ENCODE peak calls at places on chromosomes 6 and 20, in five cellular contexts. I, E, Z, P and S are unnamed samples. For H3K4me1, the result is how much of the 10 kb centered on the place peaks cover.

GRCh38 chr6:31362751-31363150 is 5.8 kb upstream of the HLA-B start:
- DNase-seq in I (no peak), E (no peak), Z (no peak), P (no peak), S (no peak)

GRCh38 chr6:14863896-14864850 is 381.7 kb upstream of the JARID2 start:
- DNase-seq in I (peak), E (no peak), Z (peak), P (no peak), S (no peak)

GRCh38 chr6:16600026-16600425 is 161.2 kb downstream of the ATXN1 start:
- DNase-seq in I (no peak), E (no peak), Z (no peak), P (no peak), S (no peak)

GRCh38 chr6:123879749-123880148 is 76.1 kb downstream of the NKAIN2 start:
- DNase-seq in I (no peak), E (no peak), Z (no peak), P (no peak), S (no peak)

GRCh38 chr6:109910571-109910970 is 67.5 kb upstream of the GPR6 start:
- DNase-seq in I (no peak), E (no peak), Z (no peak), P (no peak), S (no peak)

GRCh38 chr20:47468290-47469050 is 33.2 kb upstream of the NCOA3 start:
- DNase-seq in I (peak), E (no peak), Z (no peak), P (no peak), S (peak)

GRCh38 chr20:64173116-64173515 is 8.9 kb downstream of the MYT1 start:
- DNase-seq in I (no peak), E (no peak), Z (no peak), P (no peak), S (no peak)

GRCh38 chr6:45586216-45587171 is 208.8 kb upstream of the SUPT3H start:
- DNase-seq in I (no peak), E (no peak), Z (peak), P (peak), S (no peak)

GRCh38 chr6:136962661-136963060 is 40.6 kb downstream of the SLC35D3 start:
- DNase-seq in I (no peak), E (no peak), Z (peak), P (no peak), S (peak)

GRCh38 chr6:6781172-6781876 is 192.8 kb downstream of the LY86 start:
- DNase-seq in I (peak), E (peak), Z (peak), P (no peak), S (no peak)

GRCh38 chr6:88287696-88288095 is 121.5 kb upstream of the CNR1 start:
- DNase-seq in I (no peak), E (no peak), Z (no peak), P (no peak), S (no peak)

GRCh38 chr20:4898282-4898681 is 103.0 kb downstream of the SLC23A2 start:
- DNase-seq in I (peak), E (peak), Z (peak), P (no peak), S (peak)

GRCh38 chr6:110664933-110665332 is 150.3 kb downstream of the CDK19 start:
- DNase-seq in I (no peak), E (peak), Z (no peak), P (no peak), S (peak)

GRCh38 chr6:69690986-69691385 is 105.8 kb downstream of the LMBRD1 start:
- DNase-seq in I (no peak), E (no peak), Z (no peak), P (no peak), S (no peak)

GRCh38 chr6:157443066-157443800 is 62.2 kb downstream of the ZDHHC14 start:
- DNase-seq in I (no peak), E (peak), Z (no peak), P (no peak), S (no peak)

GRCh38 chr6:52725133-52725529 is 38.1 kb downstream of the GSTA2 start:
- DNase-seq in I (peak), E (no peak), Z (no peak), P (no peak), S (peak)

DNA sequence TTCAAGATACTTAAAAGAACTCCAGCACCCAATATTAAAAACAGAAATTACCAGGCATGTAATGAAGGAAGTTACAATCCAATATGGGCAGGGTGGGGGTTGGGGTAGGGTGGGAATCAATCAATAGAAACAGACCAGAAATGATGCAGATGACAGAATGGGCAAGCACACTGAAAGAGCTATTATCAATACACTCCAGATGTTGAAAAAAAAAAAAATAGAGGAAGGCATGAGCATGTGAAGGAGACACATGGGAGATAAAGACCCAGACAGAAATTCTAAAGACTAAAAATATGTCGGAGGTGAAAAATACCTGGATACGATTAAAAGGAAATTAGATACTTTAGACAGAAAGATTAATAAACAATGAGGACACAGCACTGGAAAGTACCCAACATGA is 19.0 kb upstream of the ZC3H12D start:
- DNase-seq in I (no peak), E (no peak), Z (no peak), P (no peak), S (no peak)
- H3K4me1 ChIP-seq in I (under half), E (under half), Z (under half), P (under half), S (under half)

GRCh38 chr6:28903686-28904085 is 20.1 kb downstream of the TRIM27 start:
- DNase-seq in I (no peak), E (no peak), Z (no peak), P (no peak), S (no peak)

GRCh38 chr6:28910901-28911680 is 12.7 kb downstream of the TRIM27 start:
- DNase-seq in I (no peak), E (no peak), Z (no peak), P (no peak), S (no peak)

GRCh38 chr6:28907394-28907793 is 16.4 kb downstream of the TRIM27 start:
- DNase-seq in I (no peak), E (peak), Z (no peak), P (no peak), S (no peak)

GRCh38 chr6:28900577-28901266 is 23.1 kb downstream of the TRIM27 start:
- DNase-seq in I (no peak), E (no peak), Z (no peak), P (no peak), S (no peak)

DNA sequence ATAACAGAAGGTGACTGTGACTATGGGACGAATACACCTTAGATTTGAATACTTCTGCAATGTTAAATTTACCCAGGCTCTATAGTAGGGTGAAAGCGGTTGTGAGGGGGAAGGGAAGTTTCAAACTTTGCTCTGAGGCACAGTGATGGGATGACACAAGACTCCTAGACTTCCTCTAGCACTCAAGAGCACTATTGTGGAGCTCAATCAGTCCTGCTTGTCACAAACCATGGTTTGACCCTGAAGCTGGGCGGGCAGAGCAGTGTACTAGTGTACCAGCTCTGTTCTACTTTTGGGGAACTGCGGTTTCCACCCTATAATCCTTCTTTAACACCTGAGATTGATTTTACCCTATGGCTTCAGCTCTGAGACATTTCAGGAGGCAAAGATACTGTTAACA is 17.1 kb downstream of the TRIM27 start:
- DNase-seq in I (no peak), E (no peak), Z (no peak), P (no peak), S (no peak)
- H3K27ac ChIP-seq in I (no peak), E (no peak), Z (no peak), P (no peak), S (no peak)

DNA sequence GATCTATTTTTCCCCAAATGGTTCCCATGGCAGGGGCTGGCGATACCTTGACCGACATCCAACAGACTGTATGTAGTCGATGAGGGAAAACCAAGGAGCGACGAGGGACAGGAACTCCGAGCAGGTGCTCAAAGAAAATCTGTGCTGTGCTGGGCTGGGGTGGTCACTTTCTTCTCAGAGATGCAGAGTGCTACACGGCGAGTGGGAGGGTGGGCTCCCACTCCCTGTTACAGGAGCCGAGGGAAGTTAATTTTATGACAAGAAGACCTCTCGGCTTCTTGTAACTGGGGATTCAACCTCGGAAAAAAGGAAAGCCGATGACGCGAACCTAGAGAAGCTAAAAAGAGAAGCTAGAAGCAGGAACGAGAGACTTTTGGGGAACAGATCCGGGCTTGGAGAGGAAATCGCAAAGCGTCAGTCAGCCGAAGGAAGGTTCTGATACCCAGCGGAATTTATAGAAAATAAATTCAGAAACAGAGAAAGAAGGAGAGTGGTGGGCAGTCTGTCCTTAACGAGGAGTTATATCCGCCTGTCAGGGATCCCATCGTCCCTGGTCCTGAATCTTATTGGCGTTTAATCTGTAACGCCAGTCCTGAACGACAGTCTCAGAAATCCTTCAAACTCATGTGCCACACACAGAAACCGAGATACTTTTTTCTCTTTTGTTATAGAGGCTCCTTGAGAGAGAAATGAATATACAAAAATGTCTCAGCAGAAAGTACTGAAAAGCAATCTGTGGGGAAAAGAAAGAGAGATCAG is 84.6 kb upstream of the ZNF322 start:
- DNase-seq in I (no peak), E (no peak), Z (peak), P (no peak), S (no peak)
- H3K4me3 ChIP-seq in I (peak), E (peak), Z (peak), P (no peak), S (no peak)

GRCh38 chr6:35298625-35299140 is 1.1 kb downstream of the DEF6 start:
- DNase-seq in I (no peak), E (no peak), Z (no peak), P (no peak), S (no peak)
- H3K4me1 ChIP-seq in I (under half), E (under half), Z (under half), P (half or more), S (under half)